ENCODE peak calls at places on chromosomes 4 and X, in eight cellular contexts. E, V, C, B, O, S, L and W are unnamed samples.
A peak's percentile ranks its signal among the peaks of the same experiment; 100 is the strongest.

GRCh38 chrX:40727599-40728252 is 7.6 kb downstream of the MED14 start:
- DNase-seq in E (no peak), V (no peak), C (no peak), B (no peak), O (no peak), S (no peak), L (peak; percentile 68), W (no peak)

GRCh38 chr4:1408418-1408817 is 2.2 kb upstream of the NKX1-1 start:
- DNase-seq in E (no peak), V (no peak), C (peak; percentile 19), B (peak; percentile 72), O (no peak), S (peak; percentile 69), L (peak; percentile 34), W (no peak)

GRCh38 chrX:81291996-81292395 is 90.1 kb downstream of the SH3BGRL start:
- DNase-seq in E (no peak), V (no peak), C (no peak), B (no peak), O (no peak), S (no peak), L (no peak), W (no peak)

GRCh38 chr4:37767546-37767945 is 58.9 kb upstream of the PGM2 start:
- DNase-seq in E (peak; percentile 71), V (no peak), C (peak; percentile 77), B (no peak), O (no peak), S (no peak), L (no peak), W (no peak)

GRCh38 chr4:172666711-172667368 is 501.8 kb upstream of the GALNT7 start:
- DNase-seq in E (no peak), V (no peak), C (no peak), B (peak; percentile 76), O (peak; percentile 11), S (no peak), L (no peak), W (no peak)

GRCh38 chr4:38046735-38047487 is 86.7 kb downstream of the PTTG2 start:
- DNase-seq in E (no peak), V (no peak), C (no peak), B (peak; percentile 83), O (peak; percentile 77), S (no peak), L (no peak), W (no peak)

GRCh38 chr4:89753601-89754066 is 83.3 kb downstream of the SNCA start:
- DNase-seq in E (no peak), V (peak; percentile 3), C (no peak), B (no peak), O (no peak), S (no peak), L (no peak), W (no peak)

GRCh38 chr4:2101346-2102044 is 42.4 kb downstream of the NAT8L start:
- DNase-seq in E (no peak), V (no peak), C (no peak), B (peak; percentile 26), O (no peak), S (no peak), L (no peak), W (no peak)

GRCh38 chr4:63049726-63050125 is 1359.5 kb downstream of the TECRL start:
- DNase-seq in E (no peak), V (no peak), C (no peak), B (no peak), O (peak; percentile 2), S (no peak), L (no peak), W (no peak)

GRCh38 chr4:180500146-180500545 is 1743.1 kb upstream of the TENM3 start:
- DNase-seq in E (no peak), V (no peak), C (no peak), B (no peak), O (no peak), S (no peak), L (no peak), W (no peak)

GRCh38 chrX:149370097-149370496 is 135.0 kb downstream of the IDS start:
- DNase-seq in E (no peak), V (no peak), C (no peak), B (no peak), O (no peak), S (no peak), L (no peak), W (no peak)

GRCh38 chr4:25787891-25788331 is 74.9 kb downstream of the SEL1L3 start:
- DNase-seq in E (no peak), V (no peak), C (peak; percentile 40), B (no peak), O (no peak), S (no peak), L (peak; percentile 78), W (no peak)

GRCh38 chrX:33178690-33179089 is 32.7 kb downstream of the DMD start:
- DNase-seq in E (no peak), V (no peak), C (no peak), B (no peak), O (no peak), S (no peak), L (no peak), W (no peak)

GRCh38 chr4:1339489-1339888 is 7.5 kb upstream of the UVSSA start:
- DNase-seq in E (no peak), V (no peak), C (no peak), B (no peak), O (no peak), S (peak; percentile 84), L (no peak), W (no peak)

GRCh38 chr4:40662962-40663604 is 33.4 kb upstream of the RBM47 start:
- DNase-seq in E (peak; percentile 41), V (no peak), C (no peak), B (no peak), O (no peak), S (no peak), L (peak; percentile 72), W (no peak)

GRCh38 chr4:108492816-108493595 is 127.4 kb upstream of the RPL34 start:
- DNase-seq in E (peak; percentile 31), V (no peak), C (no peak), B (peak; percentile 90), O (peak; percentile 13), S (no peak), L (no peak), W (no peak)

GRCh38 chr4:154208424-154208823 is 283.2 kb downstream of the DCHS2 start:
- DNase-seq in E (no peak), V (no peak), C (no peak), B (peak; percentile 84), O (no peak), S (no peak), L (no peak), W (no peak)

GRCh38 chrX:107718156-107718621 is 57.4 kb downstream of the TSC22D3 start:
- DNase-seq in E (peak; percentile 90), V (peak; percentile 67), C (peak; percentile 91), B (peak; percentile 95), O (peak; percentile 78), S (no peak), L (peak; percentile 83), W (peak; percentile 39)

GRCh38 chr4:17846256-17846655 is 35.5 kb downstream of the NCAPG start:
- DNase-seq in E (no peak), V (no peak), C (no peak), B (no peak), O (no peak), S (no peak), L (no peak), W (no peak)

GRCh38 chr4:55675196-55675793 is 39.2 kb upstream of the NMU start:
- DNase-seq in E (no peak), V (no peak), C (no peak), B (peak; percentile 81), O (no peak), S (no peak), L (no peak), W (no peak)

GRCh38 chrX:40866878-40867277 is 131.5 kb upstream of the MED14 start:
- DNase-seq in E (peak; percentile 39), V (no peak), C (no peak), B (no peak), O (no peak), S (no peak), L (no peak), W (no peak)

GRCh38 chr4:680931-681645 is 6.7 kb downstream of the MYL5 start:
- DNase-seq in E (peak; percentile 82), V (no peak), C (peak; percentile 67), B (peak; percentile 87), O (peak; percentile 81), S (peak; percentile 93), L (no peak), W (no peak)

GRCh38 chrX:338836-339400 is 20.3 kb upstream of the GTPBP6 start:
- DNase-seq in E (no peak), V (no peak), C (no peak), B (peak; percentile 64), O (no peak), S (peak; percentile 78), L (no peak), W (no peak)

DNA sequence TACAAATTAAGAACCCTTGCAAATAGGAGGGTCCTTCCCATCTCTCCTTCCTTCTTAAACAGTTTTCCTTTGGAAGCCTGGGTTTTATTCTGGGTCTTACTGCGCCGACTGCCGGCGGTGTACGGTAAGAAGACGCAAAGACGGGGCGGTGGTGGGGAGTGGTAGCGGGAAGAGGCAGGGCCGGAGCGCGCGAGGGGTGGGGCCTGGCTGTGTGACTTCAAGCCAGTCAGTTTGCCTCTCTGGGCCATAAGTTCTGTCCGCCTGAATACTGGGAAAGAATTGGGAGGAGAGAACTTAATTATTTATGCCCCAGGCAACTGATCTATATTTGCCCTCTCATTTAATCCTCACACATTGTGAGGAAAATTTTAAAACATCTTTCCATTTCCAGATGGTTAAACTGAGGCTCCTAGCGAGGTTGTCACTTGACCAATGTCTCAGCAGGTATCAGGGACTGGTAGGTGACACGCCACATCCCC is 726 bp upstream of the KANTR start:
- DNase-seq in E (peak; percentile 88), V (peak; percentile 71), C (peak; percentile 85), B (peak; percentile 88), O (peak; percentile 81), S (peak; percentile 93), L (peak; percentile 72), W (peak; percentile 64)
- H3K4me3 ChIP-seq in E (peak overlapping the region; percentile 19), V (peak overlapping the region; percentile 81), C (peak overlapping the region; percentile 58), B (peak overlapping the region; percentile 88), O (peak overlapping the region; percentile 48), S (peak overlapping the region; percentile 56), L (peak overlapping the region; percentile 49), W (peak overlapping the region; percentile 67)

DNA sequence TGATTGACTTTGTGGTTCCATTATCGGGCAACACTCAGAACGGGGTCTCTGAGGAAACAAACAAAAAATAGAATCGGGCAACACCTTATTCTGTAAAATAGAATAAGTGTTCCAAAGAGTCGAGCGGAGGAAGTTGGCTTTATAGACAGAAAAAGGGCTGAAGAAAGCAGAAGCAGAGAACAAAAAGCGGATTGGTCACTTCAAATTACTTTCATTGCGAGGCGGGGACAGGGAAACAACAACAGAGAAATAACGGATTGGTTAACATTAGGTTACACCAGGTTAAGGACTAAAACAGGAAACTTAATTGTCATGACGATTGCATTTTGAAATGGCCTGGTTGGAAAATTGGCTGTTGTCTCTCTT is 407 bp upstream of the COQ2 start:
- DNase-seq in E (peak; percentile 48), V (peak; percentile 15), C (no peak), B (peak; percentile 45), O (peak; percentile 7), S (no peak), L (no peak), W (no peak)
- H3K27ac ChIP-seq in E (peak overlapping the region; percentile 96), V (peak overlapping the region; percentile 98), C (no peak overlapping the region), B (no peak overlapping the region), O (peak overlapping the region; percentile 92), S (peak overlapping the region; percentile 95), L (peak overlapping the region; percentile 96), W (peak overlapping the region; percentile 84)

GRCh38 chrX:120462370-120462769 is 6.7 kb downstream of the LAMP2 start:
- DNase-seq in E (no peak), V (no peak), C (no peak), B (no peak), O (no peak), S (no peak), L (no peak), W (no peak)
- H3K4me1 ChIP-seq in E (peaks cover 6% of the 10 kb centered on the region), V (peaks cover 13% of the 10 kb centered on the region), C (peaks cover 57% of the 10 kb centered on the region), B (no peaks in the 10 kb centered on the region), O (no peaks in the 10 kb centered on the region), S (peaks cover 11% of the 10 kb centered on the region), L (no peaks in the 10 kb centered on the region), W (peaks cover 27% of the 10 kb centered on the region)

GRCh38 chr4:61199869-61200194 is 294 bp upstream of the ADGRL3 start:
- DNase-seq in E (no peak), V (no peak), C (no peak), B (no peak), O (no peak), S (no peak), L (no peak), W (no peak)
- H3K4me3 ChIP-seq in E (peak overlapping the region; percentile 61), V (peak overlapping the region; percentile 44), C (peak overlapping the region; percentile 56), B (peak overlapping the region; percentile 92), O (peak overlapping the region; percentile 59), S (peak overlapping the region; percentile 52), L (no peak overlapping the region), W (no peak overlapping the region)